ENCODE peak calls at places on chromosomes 13 and 19, in nine cellular contexts. V, P, B, S, X, J, L, C and M are unnamed samples.

GRCh38 chr13:50318887-50319286 is 303.6 kb downstream of the KCNRG start:
- DNase-seq in V (no peak), P (no peak), B (no peak), S (no peak), X (no peak), J (no peak), L (no peak), C (no peak), M (no peak)

GRCh38 chr19:48632692-48633147 is 4.5 kb downstream of the DBP start:
- DNase-seq in V (no peak), P (no peak), B (no peak), S (no peak), X (no peak), J (no peak), L (no peak), C (peak), M (no peak)

GRCh38 chr13:43245374-43245964 is 222.1 kb downstream of the DNAJC15 start:
- DNase-seq in V (no peak), P (peak), B (peak), S (peak), X (peak), J (no peak), L (no peak), C (peak), M (no peak)

GRCh38 chr19:2524840-2525723 is 49.2 kb downstream of the GADD45B start:
- DNase-seq in V (no peak), P (no peak), B (peak), S (peak), X (no peak), J (no peak), L (no peak), C (peak), M (no peak)

GRCh38 chr13:113374511-113375175 is 10.7 kb upstream of the GRTP1 start:
- DNase-seq in V (no peak), P (no peak), B (no peak), S (no peak), X (no peak), J (no peak), L (no peak), C (no peak), M (no peak)

GRCh38 chr13:102606537-102607309 is 9.9 kb downstream of the TPP2 start:
- DNase-seq in V (no peak), P (no peak), B (no peak), S (no peak), X (no peak), J (no peak), L (no peak), C (no peak), M (no peak)

GRCh38 chr19:9885077-9885552 is 50.0 kb downstream of the PIN1 start:
- DNase-seq in V (peak), P (no peak), B (peak), S (no peak), X (peak), J (no peak), L (no peak), C (peak), M (no peak)

GRCh38 chr19:16076958-16077611 is 790 bp downstream of the TPM4 start:
- DNase-seq in V (peak), P (peak), B (no peak), S (no peak), X (peak), J (peak), L (no peak), C (peak), M (no peak)

GRCh38 chr19:3369337-3370213 is 3.2 kb downstream of the NFIC start:
- DNase-seq in V (no peak), P (peak), B (no peak), S (no peak), X (no peak), J (no peak), L (no peak), C (peak), M (no peak)

GRCh38 chr19:17225051-17225450 is 975 bp upstream of the OCEL1 start:
- DNase-seq in V (no peak), P (no peak), B (no peak), S (no peak), X (no peak), J (no peak), L (no peak), C (no peak), M (no peak)

GRCh38 chr13:44050450-44051063 is 170.9 kb downstream of the LACC1 start:
- DNase-seq in V (peak), P (peak), B (peak), S (no peak), X (peak), J (peak), L (no peak), C (peak), M (no peak)

GRCh38 chr13:105446197-105446596 is 1089.3 kb downstream of the EFNB2 start:
- DNase-seq in V (no peak), P (no peak), B (peak), S (no peak), X (no peak), J (no peak), L (no peak), C (peak), M (no peak)

GRCh38 chr19:13256918-13257317 is 106.7 kb downstream of the IER2 start:
- DNase-seq in V (no peak), P (no peak), B (no peak), S (no peak), X (no peak), J (no peak), L (no peak), C (no peak), M (no peak)

GRCh38 chr19:13255719-13256059 is 105.5 kb downstream of the IER2 start:
- DNase-seq in V (no peak), P (no peak), B (no peak), S (no peak), X (no peak), J (no peak), L (no peak), C (no peak), M (no peak)

GRCh38 chr19:13255041-13255718 is 105.0 kb downstream of the IER2 start:
- DNase-seq in V (no peak), P (no peak), B (no peak), S (no peak), X (no peak), J (no peak), L (no peak), C (no peak), M (no peak)

GRCh38 chr19:13262450-13262849 is 112.2 kb downstream of the IER2 start:
- DNase-seq in V (no peak), P (peak), B (peak), S (peak), X (peak), J (peak), L (no peak), C (peak), M (no peak)

DNA sequence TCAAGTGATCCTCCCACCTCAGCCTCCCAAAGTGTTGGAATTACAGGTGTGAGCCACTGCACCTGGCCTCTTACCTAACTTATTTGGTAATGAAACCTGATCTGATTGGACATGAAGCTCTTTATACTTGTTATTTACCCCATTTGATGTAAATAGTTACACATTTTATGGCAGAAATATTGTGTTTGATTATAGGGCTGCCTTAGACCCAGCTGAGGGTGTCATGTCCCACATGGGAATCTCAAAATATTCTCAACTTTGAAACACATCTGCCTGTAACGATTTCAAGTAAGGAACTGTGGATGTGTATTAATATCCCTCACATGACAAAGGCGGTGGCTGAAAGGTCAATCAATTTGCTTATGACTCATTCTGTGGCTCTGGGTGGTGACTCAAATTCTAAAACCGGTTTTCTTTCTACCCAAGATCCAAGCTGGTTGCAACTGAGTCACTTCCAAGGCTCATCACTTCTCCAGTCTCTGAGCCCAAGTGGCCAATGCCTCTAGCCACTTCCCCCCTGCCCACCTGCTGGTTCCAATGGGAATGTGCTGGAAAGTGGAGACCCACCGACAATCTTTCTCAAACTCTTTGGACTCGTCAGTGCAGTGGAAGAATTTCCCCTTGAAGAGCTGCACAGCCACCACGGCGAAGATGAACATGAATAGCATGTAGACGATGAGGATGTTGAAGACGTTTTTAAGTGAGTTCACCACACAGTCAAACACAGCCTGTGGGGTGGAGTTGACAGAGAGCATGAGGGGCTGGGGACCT is 110.9 kb downstream of the IER2 start:
- DNase-seq in V (no peak), P (peak), B (peak), S (peak), X (peak), J (no peak), L (no peak), C (peak), M (no peak)
- TF ChIP-seq CTCF in V (no peak), P (no peak), B (peak), S (no peak), X (peak), J (no peak), L (no peak), C (peak), M (no peak)

DNA sequence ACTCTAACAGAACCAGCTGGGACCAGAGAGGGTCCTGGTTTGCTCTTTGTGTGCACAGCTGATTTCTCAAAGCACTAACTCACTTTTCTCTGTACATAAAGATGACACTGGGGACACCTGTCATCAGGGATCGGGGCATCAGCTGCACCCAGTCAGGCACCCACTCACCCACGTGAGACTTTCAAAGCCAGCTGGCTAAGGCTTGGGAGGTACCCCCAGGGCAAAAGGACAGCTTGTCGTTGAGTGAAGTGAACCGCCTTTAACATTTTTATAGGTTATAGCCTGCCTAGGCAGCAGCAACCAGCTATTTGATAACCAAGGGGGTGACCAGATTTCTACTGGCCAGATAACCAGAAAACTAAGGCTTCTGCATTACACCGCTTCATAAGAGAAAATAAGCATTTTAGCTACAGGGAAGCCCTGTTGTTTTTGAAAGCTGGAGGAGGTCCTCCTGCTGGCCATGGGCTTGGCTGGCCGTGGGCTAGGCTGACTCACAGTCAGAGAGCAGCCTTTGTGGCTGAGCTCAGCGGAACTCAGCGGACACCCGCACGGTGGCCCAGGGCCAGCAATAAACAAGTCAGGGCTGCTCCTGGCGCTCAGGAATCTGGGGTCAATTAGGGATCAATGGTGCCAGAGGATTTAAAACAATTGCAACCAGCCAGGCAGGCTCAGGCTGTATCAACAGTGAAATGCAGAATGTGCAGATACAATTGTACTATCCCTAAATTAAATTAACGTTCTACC is 57.1 kb downstream of the ALOX5AP start:
- DNase-seq in V (peak), P (peak), B (peak), S (peak), X (peak), J (no peak), L (no peak), C (peak), M (no peak)
- TF ChIP-seq CTCF in V (peak), P (peak), B (peak), S (peak), X (peak), J (no peak), L (peak), C (peak), M (no peak)

DNA sequence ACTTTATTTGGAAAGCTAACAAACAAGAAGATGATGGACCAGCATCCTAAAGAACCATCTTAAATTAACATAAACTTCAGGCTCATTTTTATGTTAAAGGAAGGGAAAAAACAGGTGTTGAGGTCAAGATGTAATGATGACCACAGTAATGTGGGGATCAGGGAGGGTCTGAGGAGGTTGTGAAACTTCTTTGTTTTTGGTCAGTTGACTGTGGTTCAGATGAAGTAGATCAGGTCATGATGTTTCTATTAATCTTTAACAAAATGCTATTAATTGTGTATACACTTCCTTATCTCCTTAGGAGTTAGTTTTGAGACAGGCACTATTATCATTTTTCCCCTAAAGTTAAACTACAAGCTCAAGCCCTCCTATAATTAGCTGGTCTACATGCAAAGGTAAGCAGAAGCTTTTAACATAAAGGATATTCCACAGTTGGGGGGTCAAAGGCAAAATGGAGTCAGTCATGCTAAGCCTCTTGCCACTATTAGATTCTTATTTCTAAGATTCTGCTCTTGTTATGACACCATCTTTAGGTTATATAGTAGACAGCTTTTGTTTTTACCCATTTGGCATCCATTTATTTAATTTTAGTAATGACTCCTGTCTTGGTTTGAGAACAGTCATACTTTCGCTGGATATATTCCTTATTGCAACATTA is 800.1 kb upstream of the PCDH9 start:
- DNase-seq in V (no peak), P (no peak), B (no peak), S (no peak), X (no peak), J (no peak), L (no peak), C (no peak), M (no peak)
- TF ChIP-seq CTCF in V (no peak), P (no peak), B (no peak), S (no peak), X (no peak), J (no peak), L (no peak), C (no peak), M (no peak)

DNA sequence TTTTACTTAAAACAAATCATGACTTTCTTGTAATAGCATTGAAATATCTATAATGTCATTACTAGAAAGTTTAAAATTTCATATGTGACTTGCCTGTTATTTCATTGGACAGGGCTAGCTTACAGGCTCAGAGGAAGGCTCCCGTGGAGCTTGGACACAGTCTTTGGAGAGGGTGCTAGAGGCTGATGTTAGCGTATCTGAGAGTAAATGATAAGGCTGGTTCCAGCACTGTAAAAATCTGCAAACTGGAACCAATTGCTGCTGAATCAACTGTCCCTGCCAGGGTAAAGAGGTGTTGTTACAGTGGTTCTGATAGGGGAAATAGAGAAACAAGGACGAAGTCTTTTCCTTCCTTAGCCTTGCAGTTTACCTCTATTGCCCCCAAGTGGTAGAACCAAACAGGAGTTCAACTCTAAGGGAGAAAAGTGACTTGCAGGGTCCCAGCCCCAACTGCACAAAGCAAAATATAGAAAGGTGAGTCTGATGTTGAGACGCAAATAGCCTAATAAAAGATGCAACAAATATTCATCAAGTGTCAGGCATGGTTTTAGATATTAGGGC is 901.7 kb downstream of the DIAPH3 start:
- DNase-seq in V (no peak), P (peak), B (no peak), S (no peak), X (peak), J (peak), L (no peak), C (no peak), M (no peak)
- TF ChIP-seq CTCF in V (peak), P (no peak), B (peak), S (peak), X (peak), J (peak), L (peak), C (no peak), M (no peak)

GRCh38 chr13:61414136-61414535 is 1.5 kb downstream of the PCDH20 start:
- DNase-seq in V (no peak), P (no peak), B (no peak), S (no peak), X (no peak), J (no peak), L (no peak), C (no peak), M (no peak)

GRCh38 chr13:61413572-61413971 is 2.1 kb downstream of the PCDH20 start:
- DNase-seq in V (no peak), P (no peak), B (no peak), S (no peak), X (no peak), J (no peak), L (peak), C (no peak), M (no peak)

GRCh38 chr13:61414686-61415664 is 674 bp downstream of the PCDH20 start:
- DNase-seq in V (no peak), P (peak), B (no peak), S (peak), X (peak), J (no peak), L (peak), C (no peak), M (no peak)

GRCh38 chr13:61410266-61410665 is 5.4 kb downstream of the PCDH20 start:
- DNase-seq in V (no peak), P (no peak), B (no peak), S (no peak), X (no peak), J (no peak), L (no peak), C (no peak), M (no peak)

DNA sequence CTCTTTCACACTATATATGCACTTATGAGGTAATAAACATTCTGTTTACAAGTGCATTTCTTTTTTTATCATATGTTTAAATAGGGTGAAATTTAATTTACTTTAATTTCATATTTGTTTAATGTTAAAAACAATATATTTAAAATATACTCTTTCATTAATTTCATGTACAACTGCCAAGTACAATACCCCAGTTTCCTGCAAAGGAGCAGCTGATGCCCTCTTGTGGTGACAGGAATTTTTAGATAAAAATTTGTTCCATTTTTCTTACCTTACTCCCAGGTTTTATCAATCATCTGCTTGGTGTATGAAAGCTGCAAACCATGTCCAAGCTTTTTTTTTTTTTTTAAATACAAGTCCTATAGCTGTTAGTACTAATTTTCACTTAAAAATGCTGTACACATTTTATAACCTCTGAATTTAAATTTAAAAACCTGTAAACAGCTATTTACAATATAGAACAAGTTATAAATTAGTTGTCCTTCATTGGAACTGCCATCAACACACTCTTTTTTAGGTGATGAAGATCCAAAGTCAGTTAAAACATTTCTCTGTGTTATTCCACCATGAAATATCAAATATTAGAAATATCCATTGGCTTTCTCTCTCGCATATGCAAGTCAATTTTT is 4.9 kb downstream of the PCDH20 start:
- DNase-seq in V (no peak), P (peak), B (no peak), S (no peak), X (peak), J (peak), L (no peak), C (peak), M (no peak)
- TF ChIP-seq CTCF in V (peak), P (peak), B (peak), S (peak), X (peak), J (peak), L (peak), C (peak), M (no peak)